ENCODE peak calls at places on chromosomes 7 and 10, in seven cellular contexts. C, F, Y, K, M, L and R are unnamed samples.

GRCh38 chr7:149811221-149811620 is 27.0 kb upstream of the ZNF862 start:
- DNase-seq in C (no peak), F (peak; percentile 7), Y (no peak), K (peak; percentile 56), M (no peak), L (no peak), R (peak; percentile 31)

GRCh38 chr7:22694597-22695207 is 32.3 kb upstream of the IL6 start:
- DNase-seq in C (no peak), F (no peak), Y (no peak), K (no peak), M (no peak), L (no peak), R (no peak)

GRCh38 chr10:3195706-3196105 is 23.1 kb upstream of the PITRM1 start:
- DNase-seq in C (no peak), F (no peak), Y (no peak), K (no peak), M (no peak), L (no peak), R (no peak)

GRCh38 chr10:79179404-79180309 is 110.9 kb downstream of the ZMIZ1 start:
- DNase-seq in C (no peak), F (no peak), Y (no peak), K (peak; percentile 65), M (no peak), L (no peak), R (no peak)

GRCh38 chr7:30252885-30253795 is 31.3 kb upstream of the ZNRF2 start:
- DNase-seq in C (no peak), F (no peak), Y (no peak), K (no peak), M (no peak), L (no peak), R (no peak)

GRCh38 chr10:19828278-19829049 is 12.2 kb downstream of the PLXDC2 start:
- DNase-seq in C (no peak), F (no peak), Y (no peak), K (no peak), M (no peak), L (no peak), R (no peak)

GRCh38 chr7:4783292-4783652 is 7.8 kb downstream of the AP5Z1 start:
- DNase-seq in C (no peak), F (no peak), Y (no peak), K (no peak), M (no peak), L (no peak), R (no peak)

GRCh38 chr7:38679419-38679818 is 48.2 kb upstream of the AMPH start:
- DNase-seq in C (no peak), F (peak; percentile 43), Y (no peak), K (no peak), M (no peak), L (no peak), R (no peak)

GRCh38 chr10:69439813-69440506 is 11.3 kb upstream of the TSPAN15 start:
- DNase-seq in C (no peak), F (no peak), Y (peak; percentile 52), K (no peak), M (no peak), L (no peak), R (peak; percentile 59)

GRCh38 chr10:33799281-33799943 is 464.9 kb upstream of the NRP1 start:
- DNase-seq in C (no peak), F (no peak), Y (peak; percentile 92), K (no peak), M (no peak), L (no peak), R (no peak)

GRCh38 chr10:121288864-121289659 is 309.2 kb downstream of the FGFR2 start:
- DNase-seq in C (no peak), F (no peak), Y (no peak), K (no peak), M (no peak), L (no peak), R (no peak)

GRCh38 chr7:18866359-18867036 is 250.9 kb downstream of the TWIST1 start:
- DNase-seq in C (peak; percentile 43), F (peak; percentile 100), Y (no peak), K (no peak), M (peak; percentile 19), L (no peak), R (peak; percentile 4)

GRCh38 chr7:3461923-3462322 is 160.9 kb downstream of the SDK1 start:
- DNase-seq in C (no peak), F (no peak), Y (no peak), K (no peak), M (no peak), L (no peak), R (no peak)

GRCh38 chr10:71188201-71188600 is 24.2 kb upstream of the UNC5B start:
- DNase-seq in C (no peak), F (no peak), Y (no peak), K (no peak), M (no peak), L (no peak), R (no peak)

GRCh38 chr10:97373456-97373855 is 27.7 kb downstream of the RRP12 start:
- DNase-seq in C (no peak), F (no peak), Y (no peak), K (no peak), M (no peak), L (no peak), R (no peak)

GRCh38 chr7:112056409-112056808 is 149.8 kb downstream of the DOCK4 start:
- DNase-seq in C (no peak), F (peak; percentile 82), Y (no peak), K (no peak), M (peak; percentile 27), L (no peak), R (peak; percentile 48)

GRCh38 chr7:42385912-42386311 is 148.9 kb upstream of the GLI3 start:
- DNase-seq in C (no peak), F (no peak), Y (no peak), K (no peak), M (no peak), L (no peak), R (no peak)

GRCh38 chr7:94540428-94540827 is 30.8 kb downstream of the CASD1 start:
- DNase-seq in C (no peak), F (peak; percentile 50), Y (no peak), K (no peak), M (no peak), L (no peak), R (no peak)

GRCh38 chr7:75650671-75651070 is 88.1 kb downstream of the HIP1 start:
- DNase-seq in C (no peak), F (no peak), Y (no peak), K (no peak), M (no peak), L (no peak), R (no peak)

GRCh38 chr10:102776779-102777417 is 33.1 kb downstream of the WBP1L start:
- DNase-seq in C (no peak), F (peak; percentile 98), Y (peak; percentile 85), K (peak; percentile 67), M (no peak), L (peak; percentile 67), R (peak; percentile 29)

GRCh38 chr7:98215561-98216495 is 4.6 kb downstream of the BHLHA15 start:
- DNase-seq in C (no peak), F (no peak), Y (no peak), K (no peak), M (no peak), L (no peak), R (no peak)

GRCh38 chr7:32059289-32060045 is 10.7 kb downstream of the PDE1C start:
- DNase-seq in C (no peak), F (peak; percentile 71), Y (no peak), K (no peak), M (no peak), L (no peak), R (no peak)

GRCh38 chr10:3977761-3978160 is 192.8 kb upstream of the KLF6 start:
- DNase-seq in C (no peak), F (no peak), Y (peak; percentile 2), K (no peak), M (no peak), L (no peak), R (no peak)

GRCh38 chr10:29830526-29831512 is 196.0 kb upstream of the SVIL start:
- DNase-seq in C (no peak), F (peak; percentile 6), Y (peak; percentile 33), K (no peak), M (no peak), L (no peak), R (no peak)
- TF ChIP-seq CEBPB in C (no peak), F (no peak), Y (no peak), K (no peak), M (no peak), L (no peak), R (no peak)

GRCh38 chr10:109968954-109969644 is 38.7 kb upstream of the ADD3 start:
- DNase-seq in C (no peak), F (no peak), Y (no peak), K (no peak), M (no peak), L (no peak), R (no peak)
- TF ChIP-seq CEBPB in C (no peak), F (no peak), Y (no peak), K (no peak), M (no peak), L (no peak), R (no peak)

DNA sequence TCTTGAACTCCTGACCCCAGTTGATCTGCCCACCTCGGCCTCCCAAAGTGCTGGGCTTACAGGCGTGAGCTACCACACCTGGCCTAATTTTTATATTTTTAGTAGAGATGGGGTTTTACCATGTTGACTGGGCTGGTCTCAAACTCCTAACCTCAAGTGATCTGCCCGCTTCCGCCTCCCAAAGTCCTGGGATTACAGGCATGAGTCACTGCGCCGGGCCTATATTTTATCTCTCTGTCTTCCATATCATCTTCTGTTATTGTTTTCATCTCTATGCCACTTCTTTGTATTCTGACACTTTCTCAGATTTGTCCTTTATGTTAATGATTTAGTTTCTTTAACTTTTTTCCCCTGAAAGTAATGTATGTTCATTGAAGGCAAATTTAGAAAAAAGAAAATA is 55.0 kb upstream of the FMC1 start:
- DNase-seq in C (no peak), F (no peak), Y (no peak), K (no peak), M (no peak), L (no peak), R (no peak)
- TF ChIP-seq CEBPB in C (no peak), F (no peak), Y (no peak), K (no peak), M (no peak), L (no peak), R (no peak)

DNA sequence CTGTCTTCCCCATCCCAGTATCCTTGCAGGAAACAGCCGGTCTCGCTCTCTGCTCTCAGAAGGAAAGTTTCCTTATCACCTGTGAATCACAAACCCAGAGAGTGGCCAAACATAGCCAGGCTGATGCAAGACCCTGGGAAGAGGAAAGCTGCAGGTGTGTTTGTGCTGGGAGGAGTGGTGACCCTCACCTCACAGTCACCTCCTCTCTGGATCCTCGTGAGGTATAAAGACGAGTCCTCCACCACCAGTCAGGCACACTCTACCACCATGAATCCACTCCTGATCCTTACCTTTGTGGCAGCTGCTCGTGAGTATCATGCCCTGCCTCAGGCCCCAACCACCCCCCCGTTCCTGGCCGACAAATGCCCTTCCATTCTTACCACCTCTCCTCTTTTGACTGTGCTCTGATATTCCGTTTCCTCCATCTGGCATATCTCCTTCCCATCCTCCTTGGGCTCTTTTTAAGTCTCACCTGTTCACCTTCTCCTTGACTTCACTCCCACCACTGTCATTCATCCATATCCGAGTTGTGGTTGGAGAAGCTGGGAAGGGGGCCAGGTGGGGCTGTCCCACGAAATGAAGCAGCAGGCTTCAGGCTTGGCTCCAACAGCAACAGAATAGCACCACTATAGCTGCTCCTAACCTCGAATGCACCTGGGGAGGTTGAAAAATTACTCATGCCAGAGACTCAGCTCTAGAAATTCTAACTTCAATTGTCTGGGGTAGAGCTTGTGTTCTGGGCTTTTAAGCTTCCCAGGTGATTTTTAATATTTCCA is at the start of gene PRSS1:
- DNase-seq in C (no peak), F (no peak), Y (no peak), K (no peak), M (no peak), L (peak; percentile 38), R (no peak)
- TF ChIP-seq CEBPB in C (no peak), F (no peak), Y (no peak), K (no peak), M (no peak), L (no peak), R (no peak)